ENCODE peak calls at places on chromosomes 2 and 18, in six cellular contexts. R is stimulated activated CD4-positive, alpha-beta T cell treated with anti-CD3 and anti-CD28 coated beads, Interleukin-2, amount 100 ng/mL, for 48 hours; P is GM23248; S is mesendoderm; G is CD8-positive, alpha-beta memory T cell; F is anterior cingulate cortex. I is an unnamed sample.

GRCh38 chr18:62187543-62188378 is 706 bp downstream of the RELCH start:
- DNase-seq in R (peak; percentile 5), P (peak; percentile 73), S (peak; percentile 58), G (peak; percentile 50), F (no peak), I (peak; percentile 33)

GRCh38 chr2:163469561-163469962 is 266.2 kb downstream of the FIGN start:
- DNase-seq in R (no peak), P (peak; percentile 7), S (peak; percentile 36), G (no peak), F (peak; percentile 4), I (peak; percentile 57)

GRCh38 chr2:102060047-102060446 is 68.3 kb downstream of the IL1R2 start:
- DNase-seq in R (no peak), P (no peak), S (no peak), G (no peak), F (no peak), I (no peak)

GRCh38 chr2:96816836-96817702 is 1.0 kb downstream of the CNNM3 start:
- DNase-seq in R (no peak), P (peak; percentile 82), S (no peak), G (no peak), F (no peak), I (no peak)

GRCh38 chr2:26561918-26562810 is 79.0 kb downstream of the CIB4 start:
- DNase-seq in R (peak; percentile 17), P (peak; percentile 64), S (no peak), G (no peak), F (no peak), I (peak; percentile 60)

GRCh38 chr2:237707859-237708398 is 80.5 kb downstream of the LRRFIP1 start:
- DNase-seq in R (no peak), P (no peak), S (no peak), G (no peak), F (no peak), I (no peak)

GRCh38 chr18:3814840-3815239 is 364.9 kb downstream of the TGIF1 start:
- DNase-seq in R (no peak), P (peak; percentile 80), S (no peak), G (no peak), F (no peak), I (no peak)

GRCh38 chr2:113105047-113105446 is 22.4 kb upstream of the IL1RN start:
- DNase-seq in R (peak; percentile 52), P (peak; percentile 86), S (no peak), G (no peak), F (no peak), I (no peak)

GRCh38 chr2:165401285-165401852 is 68.1 kb upstream of the CSRNP3 start:
- DNase-seq in R (no peak), P (peak; percentile 86), S (peak; percentile 74), G (no peak), F (no peak), I (peak; percentile 42)

GRCh38 chr2:79882548-79882947 is 369.7 kb downstream of the CTNNA2 start:
- DNase-seq in R (no peak), P (no peak), S (no peak), G (no peak), F (no peak), I (no peak)

GRCh38 chr2:10305715-10306114 is 3.0 kb downstream of the HPCAL1 start:
- DNase-seq in R (peak; percentile 43), P (no peak), S (peak; percentile 67), G (no peak), F (no peak), I (peak; percentile 71)

GRCh38 chr2:148901142-148901541 is 26.1 kb downstream of the KIF5C start:
- DNase-seq in R (no peak), P (no peak), S (no peak), G (no peak), F (no peak), I (no peak)

GRCh38 chr2:64929329-64929728 is 59.9 kb upstream of the SLC1A4 start:
- DNase-seq in R (no peak), P (no peak), S (no peak), G (no peak), F (no peak), I (no peak)

GRCh38 chr2:201854221-201854801 is 48.0 kb downstream of the CDK15 start:
- DNase-seq in R (no peak), P (peak; percentile 98), S (no peak), G (no peak), F (no peak), I (no peak)

GRCh38 chr2:240972636-240973521 is 25.5 kb upstream of the SNED1 start:
- DNase-seq in R (no peak), P (peak; percentile 86), S (no peak), G (no peak), F (peak; percentile 50), I (no peak)

GRCh38 chr2:209334188-209335017 is 89.4 kb upstream of the MAP2 start:
- DNase-seq in R (peak; percentile 41), P (peak; percentile 72), S (peak; percentile 55), G (no peak), F (no peak), I (peak; percentile 72)

GRCh38 chr2:42342795-42343241 is 18.2 kb downstream of the COX7A2L start:
- DNase-seq in R (no peak), P (no peak), S (no peak), G (no peak), F (no peak), I (no peak)

GRCh38 chr2:82260521-82260920 is 1956.0 kb upstream of the LRRTM1 start:
- DNase-seq in R (no peak), P (no peak), S (peak; percentile 43), G (no peak), F (no peak), I (no peak)

GRCh38 chr2:218839430-218839829 is 7.8 kb upstream of the PRKAG3 start:
- DNase-seq in R (no peak), P (peak; percentile 77), S (no peak), G (no peak), F (no peak), I (no peak)

GRCh38 chr2:73984922-73985317 is 210 bp downstream of the TET3 start:
- DNase-seq in R (peak; percentile 59), P (no peak), S (no peak), G (peak; percentile 84), F (no peak), I (no peak)

GRCh38 chr2:1628893-1629292 is 115.4 kb downstream of the PXDN start:
- DNase-seq in R (no peak), P (peak; percentile 60), S (no peak), G (no peak), F (no peak), I (no peak)

I was measured in testis.